ENCODE peak calls at places on chromosomes 12 and 14, in seven cellular contexts. Q is Caco-2, G is psoas muscle, B is fibroblast of lung, V is astrocyte, K is heart left ventricle, C is cardiac muscle cell. I is an unnamed sample. For H3K9me3 and H3K4me1, the result is how much of the 10 kb centered on the place peaks cover.

GRCh38 chr12:77947326-77947725 is 116.6 kb downstream of the NAV3 start:
- DNase-seq in Q (no peak), G (no peak), C (no peak), K (no peak), B (peak), V (peak), I (peak)

GRCh38 chr14:93036652-93037341 is 78.9 kb downstream of the ITPK1 start:
- DNase-seq in C (no peak), V (no peak), K (no peak), B (peak), Q (no peak), G (no peak), I (no peak)

GRCh38 chr14:73238941-73239340 is 1.6 kb downstream of the PAPLN start:
- DNase-seq in B (peak), V (no peak), G (no peak), K (no peak), C (no peak), Q (no peak), I (peak)

GRCh38 chr14:55689971-55690871 is 110.2 kb downstream of the KTN1 start:
- DNase-seq in V (no peak), G (no peak), B (no peak), K (no peak), Q (no peak), C (no peak), I (peak)

GRCh38 chr14:102857444-102857843 is 65.0 kb upstream of the AMN start:
- DNase-seq in G (no peak), B (peak), V (peak), K (no peak), C (no peak), Q (peak), I (no peak)

GRCh38 chr14:79740043-79740442 is 471.3 kb downstream of the DIO2 start:
- DNase-seq in G (no peak), Q (no peak), C (peak), B (no peak), K (no peak), V (no peak), I (no peak)

GRCh38 chr14:72261068-72261467 is 328.8 kb downstream of the RGS6 start:
- DNase-seq in G (no peak), B (no peak), Q (no peak), C (no peak), K (no peak), V (no peak), I (no peak)

GRCh38 chr12:124518051-124518932 is 49.1 kb downstream of the NCOR2 start:
- DNase-seq in K (peak), B (peak), Q (no peak), G (peak), C (peak), V (peak), I (peak)

GRCh38 chr12:51622564-51622963 is 31.5 kb downstream of the SCN8A start:
- DNase-seq in K (no peak), B (peak), G (no peak), C (no peak), V (peak), Q (no peak), I (peak)

GRCh38 chr12:100845095-100845494 is 50.5 kb downstream of the ANO4 start:
- DNase-seq in B (peak), C (no peak), V (peak), Q (no peak), G (no peak), K (no peak), I (no peak)

GRCh38 chr12:46983959-46984833 is 95.2 kb upstream of the PCED1B start:
- DNase-seq in V (no peak), K (no peak), Q (peak), B (peak), G (no peak), C (peak), I (peak)

GRCh38 chr14:89365071-89365801 is 51.8 kb downstream of the FOXN3 start:
- DNase-seq in C (no peak), B (peak), G (no peak), K (peak), V (no peak), Q (no peak), I (no peak)

GRCh38 chr12:16763901-16764300 is 157.9 kb upstream of the LMO3 start:
- DNase-seq in Q (no peak), V (peak), B (peak), G (no peak), C (no peak), K (no peak), I (no peak)

GRCh38 chr14:69528143-69528542 is 43.6 kb downstream of the PLEKHD1 start:
- DNase-seq in V (no peak), K (no peak), B (no peak), C (no peak), G (no peak), Q (no peak), I (no peak)

GRCh38 chr14:103427485-103428443 is 42.5 kb downstream of the MARK3 start:
- DNase-seq in V (peak), K (no peak), C (no peak), G (no peak), Q (no peak), B (peak), I (no peak)

GRCh38 chr12:6235499-6235898 is 35.3 kb downstream of the CD9 start:
- DNase-seq in V (no peak), Q (peak), K (no peak), B (no peak), C (no peak), G (no peak), I (no peak)

GRCh38 chr12:92551853-92552397 is 150.9 kb upstream of the PLEKHG7 start:
- DNase-seq in K (no peak), B (peak), C (peak), Q (no peak), G (no peak), V (peak), I (peak)

GRCh38 chr12:3200779-3201738 is 123.9 kb downstream of the TSPAN9 start:
- DNase-seq in K (no peak), Q (peak), B (no peak), C (peak), G (no peak), V (no peak), I (peak)

GRCh38 chr12:94536040-94536965 is 76.6 kb upstream of the CEP83 start:
- DNase-seq in B (no peak), G (no peak), K (no peak), C (no peak), Q (no peak), V (no peak), I (no peak)

GRCh38 chr14:101563654-101564443 is 2.6 kb downstream of the DIO3 start:
- DNase-seq in V (no peak), G (peak), Q (no peak), B (no peak), K (no peak), C (no peak), I (no peak)

GRCh38 chr12:71780207-71780822 is 25.7 kb downstream of the RAB21 start:
- DNase-seq in Q (peak), K (peak), B (peak), G (no peak), C (peak), V (no peak), I (peak)

GRCh38 chr14:100824156-100824555 is 1.8 kb upstream of the MEG3 start:
- DNase-seq in C (peak), G (peak), V (peak), B (peak), K (peak), Q (no peak), I (no peak)

GRCh38 chr14:70045715-70046535 is 142.8 kb downstream of the SLC8A3 start:
- DNase-seq in G (peak), K (peak), V (peak), C (peak), Q (peak), B (peak), I (peak)

GRCh38 chr12:97301576-97301975 is 161.0 kb upstream of the RMST start:
- DNase-seq in G (no peak), Q (no peak), C (no peak), B (no peak), V (no peak), K (no peak), I (no peak)

GRCh38 chr12:127182018-127182417 is 1085.0 kb upstream of the TMEM132C start:
- DNase-seq in V (no peak), Q (no peak), B (no peak), C (no peak), G (no peak), K (no peak), I (no peak)
- H3K9me3 ChIP-seq in V (under half), Q (under half), B (under half), C (under half), G (under half), K (under half), I (under half)

DNA sequence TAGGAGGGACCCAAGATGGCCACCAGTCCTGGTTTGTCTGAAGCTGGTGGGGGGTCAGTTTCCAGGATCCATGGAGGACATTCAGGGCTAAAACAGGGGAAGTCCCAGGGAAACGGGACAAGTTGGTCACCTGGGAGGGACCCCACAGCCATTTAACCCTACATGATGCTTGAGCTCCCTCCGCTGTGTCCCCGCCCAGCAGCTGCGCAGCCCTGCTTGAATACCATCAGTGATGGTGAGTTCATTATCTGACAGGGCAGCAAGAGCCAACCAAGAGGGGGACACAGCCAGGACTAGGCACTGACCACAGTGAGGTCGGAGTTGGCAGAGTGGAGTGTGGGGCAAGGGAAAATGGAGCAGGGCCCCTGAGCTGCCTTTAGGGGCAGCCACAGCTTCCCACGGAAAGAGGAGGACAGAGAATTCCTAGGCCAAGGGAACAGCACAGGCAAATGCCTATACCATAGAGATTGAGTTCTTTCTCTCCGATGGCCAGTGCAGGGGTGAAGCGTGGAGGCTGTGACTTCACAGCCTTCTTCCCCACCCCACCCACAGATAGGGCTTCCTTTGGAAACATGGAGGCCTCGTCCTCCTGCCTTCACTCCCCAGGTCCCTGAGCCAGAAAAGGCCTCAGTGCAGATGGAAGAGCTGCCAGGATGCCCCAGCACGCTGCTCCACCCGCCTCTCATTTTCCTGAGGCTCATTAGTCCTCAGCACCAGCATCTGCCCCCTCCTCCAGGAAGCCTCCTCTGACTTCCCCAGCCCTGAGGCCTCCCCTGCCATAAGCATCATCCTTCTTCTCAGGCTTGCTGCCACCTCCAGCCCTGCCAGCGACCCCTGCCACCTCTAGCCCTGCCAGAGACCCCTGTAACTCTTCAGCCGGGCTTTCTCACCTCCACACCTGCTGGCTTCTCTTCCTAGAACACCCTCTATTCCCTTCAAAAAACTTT is 51.4 kb downstream of the CYP46A1 start:
- DNase-seq in V (no peak), Q (no peak), K (no peak), G (no peak), C (no peak), B (no peak), I (no peak)
- H3K4me1 ChIP-seq in V (under half), Q (under half), K (under half), G (half or more), C (under half), B (under half), I (under half)

GRCh38 chr12:133203344-133204263 is 22.3 kb downstream of the ZNF268 start:
- DNase-seq in K (no peak), C (no peak), B (peak), Q (no peak), G (no peak), V (no peak), I (no peak)

GRCh38 chr12:133201888-133202287 is 20.6 kb downstream of the ZNF268 start:
- DNase-seq in V (no peak), Q (no peak), B (no peak), C (no peak), G (no peak), K (no peak), I (no peak)

GRCh38 chr12:133204264-133204603 is 22.9 kb downstream of the ZNF268 start:
- DNase-seq in C (no peak), Q (no peak), K (no peak), V (no peak), G (no peak), B (no peak), I (no peak)

GRCh38 chr12:133206390-133206789 is 25.1 kb downstream of the ZNF268 start:
- DNase-seq in Q (no peak), B (no peak), V (no peak), C (no peak), G (no peak), K (no peak), I (no peak)

GRCh38 chr12:133202493-133203343 is 21.4 kb downstream of the ZNF268 start:
- DNase-seq in B (peak), G (no peak), V (peak), C (no peak), K (no peak), Q (no peak), I (no peak)
- H3K9me3 ChIP-seq in B (under half), G (half or more), V (half or more), C (under half), K (half or more), Q (half or more), I (half or more)

GRCh38 chr12:64797156-64797555 is 27.3 kb upstream of the TBC1D30 start:
- DNase-seq in V (no peak), C (no peak), B (no peak), K (no peak), Q (no peak), G (no peak), I (no peak)
- H3K4me1 ChIP-seq in V (under half), C (under half), B (under half), K (under half), Q (under half), G (under half), I (under half)

DNA sequence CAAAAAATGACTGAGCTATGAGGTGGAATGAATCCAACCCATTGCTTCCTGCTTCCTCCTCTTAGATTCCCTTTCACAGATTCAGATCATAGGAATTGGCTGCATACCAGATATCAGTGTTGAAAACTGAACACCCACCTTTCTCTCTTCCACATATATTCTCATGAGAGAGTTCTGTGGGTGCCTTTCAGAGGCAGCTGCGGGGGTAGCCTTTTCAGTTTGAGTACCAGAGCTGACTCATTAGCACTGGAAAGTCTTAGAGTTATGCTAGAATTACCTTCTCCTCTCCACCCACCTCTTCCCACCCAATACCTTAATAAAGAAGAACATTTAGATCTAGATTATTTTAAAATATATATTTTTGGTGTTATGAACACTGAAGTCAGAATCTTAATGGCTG is 495.4 kb upstream of the SEL1L start:
- DNase-seq in V (no peak), G (no peak), B (no peak), K (no peak), Q (no peak), C (no peak), I (no peak)
- H3K9me3 ChIP-seq in V (under half), G (under half), B (under half), K (under half), Q (under half), C (under half), I (under half)

I was measured in adipocyte.